ENCODE peak calls at places on chromosomes 3 and 15, in five cellular contexts. O, A, R, N and L are unnamed samples.

GRCh38 chr3:67526246-67526645 is 128.2 kb downstream of the SUCLG2 start:
- DNase-seq in O (no peak), A (no peak), R (no peak), N (no peak), L (no peak)

GRCh38 chr3:49278548-49278947 is 1.5 kb upstream of the C3orf62 start:
- DNase-seq in O (no peak), A (no peak), R (no peak), N (no peak), L (no peak)

GRCh38 chr3:18295171-18295920 is 129.8 kb downstream of the SATB1 start:
- DNase-seq in O (peak), A (no peak), R (no peak), N (peak), L (peak)

GRCh38 chr3:52857870-52858269 is 23.1 kb upstream of the MUSTN1 start:
- DNase-seq in O (no peak), A (no peak), R (no peak), N (no peak), L (no peak)

GRCh38 chr15:67083135-67083766 is 17.8 kb downstream of the SMAD3 start:
- DNase-seq in O (no peak), A (no peak), R (no peak), N (no peak), L (no peak)

GRCh38 chr15:77784361-77785292 is 151.9 kb upstream of the LINGO1 start:
- DNase-seq in O (peak), A (no peak), R (no peak), N (peak), L (peak)

GRCh38 chr3:62632510-62633294 is 242.5 kb downstream of the CADPS start:
- DNase-seq in O (no peak), A (no peak), R (no peak), N (no peak), L (no peak)

GRCh38 chr3:60610441-60611112 is 640.7 kb downstream of the FHIT start:
- DNase-seq in O (no peak), A (no peak), R (no peak), N (no peak), L (no peak)

GRCh38 chr15:92904832-92905640 is 4.9 kb downstream of the CHD2 start:
- DNase-seq in O (no peak), A (no peak), R (no peak), N (no peak), L (no peak)